ENCODE peak calls at places on chromosomes 5 and 9, in nine cellular contexts. B is NCI-H345; H is GM23248; T is activated effector memory CD4-positive, alpha-beta T cell treated with anti-CD3 and anti-CD28 coated beads, Interleukin-2, amount 50 U/mL, for 16 hours; N is H54; S is body of pancreas; W is EL; C is T-cell; P is NCI-H1436. O is an unnamed sample.

GRCh38 chr5:168481330-168481788 is 4.9 kb upstream of the RARS1 start:
- DNase-seq in T (no peak), C (no peak), B (no peak), W (no peak), P (no peak), H (no peak), S (no peak), N (no peak), O (peak; percentile 4)

GRCh38 chr9:135119496-135120064 is 32.1 kb downstream of the OLFM1 start:
- DNase-seq in C (no peak), S (no peak), T (no peak), H (no peak), W (no peak), N (no peak), B (no peak), P (no peak), O (no peak)

GRCh38 chr9:99353408-99353807 is 131.3 kb downstream of the SEC61B start:
- DNase-seq in C (no peak), P (no peak), B (no peak), S (no peak), W (peak; percentile 90), N (no peak), T (no peak), H (peak; percentile 98), O (no peak)

GRCh38 chr9:110116543-110116885 is 91.4 kb downstream of the C9orf152 start:
- DNase-seq in P (no peak), S (no peak), C (no peak), W (peak; percentile 96), B (no peak), T (no peak), N (no peak), H (peak; percentile 94), O (no peak)

GRCh38 chr5:105101597-105101996 is 1539.0 kb upstream of the NUDT12 start:
- DNase-seq in N (no peak), P (no peak), T (no peak), W (no peak), C (no peak), B (no peak), S (no peak), H (no peak), O (no peak)

GRCh38 chr9:110835859-110836271 is 167.3 kb downstream of the MUSK start:
- DNase-seq in N (peak; percentile 28), S (no peak), W (peak; percentile 62), T (no peak), B (no peak), H (peak; percentile 61), C (no peak), P (no peak), O (no peak)

GRCh38 chr9:109542922-109543321 is 44.8 kb upstream of the PTPN3 start:
- DNase-seq in W (no peak), C (no peak), P (no peak), B (no peak), S (no peak), N (no peak), H (no peak), T (no peak), O (no peak)

GRCh38 chr5:109921735-109922395 is 232.1 kb downstream of the MAN2A1 start:
- DNase-seq in B (peak; percentile 30), C (peak; percentile 83), W (no peak), P (no peak), H (no peak), S (no peak), T (peak; percentile 73), N (no peak), O (no peak)

GRCh38 chr5:131324311-131324710 is 60.5 kb downstream of the CDC42SE2 start:
- DNase-seq in S (no peak), H (no peak), B (no peak), T (no peak), W (no peak), N (no peak), C (no peak), P (no peak), O (no peak)

GRCh38 chr5:137320056-137321045 is 178.8 kb downstream of the SPOCK1 start:
- DNase-seq in W (peak; percentile 73), P (peak; percentile 37), C (no peak), S (peak; percentile 58), H (peak; percentile 69), B (peak; percentile 71), T (no peak), N (peak; percentile 23), O (peak; percentile 63)

GRCh38 chr5:151153300-151153699 is 4.3 kb downstream of the ANXA6 start:
- DNase-seq in T (no peak), N (no peak), W (no peak), C (no peak), P (no peak), B (no peak), S (no peak), H (no peak), O (no peak)

GRCh38 chr5:112682621-112683061 is 55.0 kb upstream of the APC start:
- DNase-seq in T (no peak), P (no peak), H (peak; percentile 83), B (no peak), N (no peak), S (no peak), W (peak; percentile 70), C (no peak), O (no peak)

GRCh38 chr9:96218821-96219614 is 83.0 kb downstream of the HSD17B3 start:
- DNase-seq in P (no peak), S (no peak), W (no peak), H (no peak), N (no peak), B (no peak), T (peak; percentile 60), C (no peak), O (no peak)

GRCh38 chr9:137218754-137219271 is 3.2 kb downstream of the RNF208 start:
- DNase-seq in S (peak; percentile 92), N (peak; percentile 99), T (no peak), B (no peak), P (no peak), C (no peak), H (peak; percentile 53), W (peak; percentile 44), O (no peak)

GRCh38 chr9:121698627-121699270 is 47.3 kb downstream of the DAB2IP start:
- DNase-seq in S (peak; percentile 34), N (peak; percentile 81), W (no peak), H (peak; percentile 61), B (peak; percentile 52), C (no peak), T (no peak), P (peak; percentile 52), O (peak; percentile 73)

GRCh38 chr5:5178121-5178520 is 38.0 kb downstream of the ADAMTS16 start:
- DNase-seq in W (no peak), N (no peak), P (no peak), S (peak; percentile 38), B (no peak), H (no peak), T (no peak), C (no peak), O (no peak)

GRCh38 chr9:136658849-136659535 is 3.7 kb upstream of the EGFL7 start:
- DNase-seq in P (no peak), H (no peak), S (no peak), N (no peak), C (peak; percentile 29), W (no peak), B (no peak), T (no peak), O (no peak)

GRCh38 chr5:134304306-134304705 is 62.7 kb downstream of the CDKL3 start:
- DNase-seq in T (no peak), C (no peak), P (no peak), S (no peak), W (no peak), B (no peak), H (no peak), N (no peak), O (no peak)

GRCh38 chr9:127360829-127361228 is 36.1 kb upstream of the SLC2A8 start:
- DNase-seq in P (no peak), C (no peak), B (no peak), T (no peak), N (peak; percentile 37), H (peak; percentile 6), S (no peak), W (peak; percentile 50), O (no peak)

GRCh38 chr9:105280730-105281129 is 36.3 kb downstream of the SLC44A1 start:
- DNase-seq in N (peak; percentile 41), S (peak; percentile 22), W (peak; percentile 53), H (peak; percentile 80), P (no peak), T (no peak), B (no peak), C (no peak), O (no peak)

GRCh38 chr9:35903049-35903448 is 3.0 kb upstream of the HRCT1 start:
- DNase-seq in S (peak; percentile 45), P (peak; percentile 26), C (peak; percentile 41), B (peak; percentile 60), H (peak; percentile 64), W (peak; percentile 56), T (no peak), N (no peak), O (peak; percentile 80)

GRCh38 chr9:136584401-136585328 is 38.8 kb upstream of the NOTCH1 start:
- DNase-seq in T (no peak), B (no peak), S (peak; percentile 51), W (no peak), H (peak; percentile 40), P (no peak), N (no peak), C (no peak), O (no peak)